ENCODE peak calls at places on chromosomes 4 and X, in five cellular contexts. D is hepatocyte, C is PC-3, H is aorta, F is IMR-90. Z is an unnamed sample.
A peak's percentile ranks its signal among the peaks of the same experiment; 100 is the strongest.

GRCh38 chrX:70196961-70197805 is 19.9 kb downstream of the DGAT2L6 start:
- DNase-seq in C (peak; percentile 88), D (peak; percentile 75), H (peak; percentile 56), F (peak; percentile 40), Z (peak; percentile 25)

GRCh38 chr4:212438-213174 is 88.3 kb downstream of the ZNF718 start:
- DNase-seq in D (no peak), H (peak; percentile 87), C (no peak), F (peak; percentile 71), Z (peak; percentile 82)

GRCh38 chrX:50770702-50771101 is 43.3 kb downstream of the SHROOM4 start:
- DNase-seq in H (no peak), F (no peak), C (no peak), D (peak; percentile 71), Z (no peak)

GRCh38 chr4:81499840-81500239 is 28.1 kb upstream of the RASGEF1B start:
- DNase-seq in H (no peak), F (no peak), C (no peak), D (no peak), Z (no peak)

GRCh38 chr4:89434364-89434988 is 126.9 kb upstream of the GPRIN3 start:
- DNase-seq in F (peak; percentile 35), H (no peak), C (peak; percentile 31), D (peak; percentile 34), Z (no peak)

GRCh38 chr4:98653006-98653405 is 5.4 kb downstream of the TSPAN5 start:
- DNase-seq in D (no peak), H (no peak), F (peak; percentile 80), C (peak; percentile 57), Z (no peak)

GRCh38 chr4:158996669-158997074 is 106.2 kb upstream of the RAPGEF2 start:
- DNase-seq in F (peak; percentile 97), C (peak; percentile 97), H (no peak), D (peak; percentile 34), Z (no peak)

GRCh38 chr4:120769227-120769626 is 153.3 kb downstream of the PRDM5 start:
- DNase-seq in H (no peak), C (no peak), D (peak; percentile 24), F (peak; percentile 96), Z (no peak)

GRCh38 chr4:106201373-106201772 is 114.6 kb downstream of the TBCK start:
- DNase-seq in F (peak; percentile 12), D (peak; percentile 29), H (no peak), C (peak; percentile 33), Z (no peak)

GRCh38 chr4:173217727-173218126 is 49.1 kb downstream of the GALNT7 start:
- DNase-seq in F (peak; percentile 83), D (no peak), C (peak; percentile 76), H (no peak), Z (no peak)

GRCh38 chrX:153302796-153303195 is 18.8 kb downstream of the PNMA6F start:
- DNase-seq in C (no peak), D (no peak), H (no peak), F (no peak), Z (no peak)

GRCh38 chr4:3651267-3651846 is 114.8 kb upstream of the ADRA2C start:
- DNase-seq in C (no peak), D (peak; percentile 28), F (no peak), H (no peak), Z (no peak)

GRCh38 chrX:136055651-136056221 is 70.5 kb downstream of the SLC9A6 start:
- DNase-seq in F (peak; percentile 82), C (peak; percentile 33), D (peak; percentile 14), H (no peak), Z (no peak)

GRCh38 chr4:1351854-1352633 is 5.0 kb downstream of the UVSSA start:
- DNase-seq in D (peak; percentile 91), H (peak; percentile 90), F (peak; percentile 70), C (peak; percentile 87), Z (peak; percentile 90)

GRCh38 chrX:40100141-40100536 is 2.4 kb upstream of the BCOR start:
- DNase-seq in C (peak; percentile 60), H (no peak), D (peak; percentile 57), F (no peak), Z (peak; percentile 56)

GRCh38 chrX:9498236-9498635 is 33.4 kb downstream of the TBL1X start:
- DNase-seq in D (no peak), F (peak; percentile 52), H (no peak), C (no peak), Z (no peak)

GRCh38 chr4:70269674-70270073 is 27.3 kb downstream of the CSN3 start:
- DNase-seq in C (peak; percentile 50), H (no peak), D (peak; percentile 9), F (no peak), Z (no peak)

GRCh38 chr4:163679189-163679588 is 184.7 kb downstream of the TMA16 start:
- DNase-seq in C (peak; percentile 55), F (peak; percentile 48), D (peak; percentile 13), H (no peak), Z (no peak)

GRCh38 chr4:3472411-3473141 is 9.5 kb downstream of the DOK7 start:
- DNase-seq in F (no peak), C (no peak), D (no peak), H (no peak), Z (peak; percentile 96)

GRCh38 chrX:119410027-119410819 is 11.1 kb downstream of the SLC25A43 start:
- DNase-seq in H (peak; percentile 59), C (peak; percentile 90), F (peak; percentile 69), D (peak; percentile 36), Z (peak; percentile 35)

GRCh38 chr4:87823741-87824140 is 9.0 kb upstream of the MEPE start:
- DNase-seq in F (no peak), D (no peak), C (no peak), H (no peak), Z (no peak)

GRCh38 chr4:105471566-105472176 is 2.2 kb downstream of the PPA2 start:
- DNase-seq in F (peak; percentile 79), D (peak; percentile 84), C (peak; percentile 78), H (peak; percentile 70), Z (peak; percentile 64)

GRCh38 chr4:8403981-8404380 is 36.5 kb downstream of the ACOX3 start:
- DNase-seq in H (no peak), C (no peak), D (no peak), F (no peak), Z (no peak)
- H3K36me3 ChIP-seq in H (peaks cover 2% of the 10 kb centered on the region), C (no peaks in the 10 kb centered on the region), D (no peaks in the 10 kb centered on the region), F (peaks cover 25% of the 10 kb centered on the region), Z (no peaks in the 10 kb centered on the region)

GRCh38 chrX:115367455-115367854 is 77.9 kb downstream of the LUZP4 start:
- DNase-seq in D (no peak), F (peak; percentile 56), C (no peak), H (no peak), Z (no peak)
- H3K27ac ChIP-seq in D (peak overlapping the region; percentile 18), F (no peak overlapping the region), C (no peak overlapping the region), H (peak overlapping the region; percentile 33), Z (no peak overlapping the region)

DNA sequence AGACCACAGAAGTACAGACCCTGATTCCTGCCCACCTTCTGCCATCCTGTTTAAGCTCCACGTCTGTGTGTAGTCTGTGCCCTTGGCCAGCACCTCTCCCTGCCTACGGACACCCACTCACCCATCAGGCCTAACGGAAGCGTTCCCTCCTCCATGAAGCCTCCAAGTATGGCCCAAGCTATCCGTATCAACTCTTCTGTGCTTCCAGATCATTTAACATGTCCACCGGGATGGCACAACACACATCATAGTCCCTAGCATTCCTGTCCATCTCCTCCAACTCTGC is 11.7 kb downstream of the WDR1 start:
- DNase-seq in D (no peak), C (no peak), F (no peak), H (no peak), Z (no peak)
- H3K36me3 ChIP-seq in D (no peaks in the 10 kb centered on the region), C (peaks cover 2% of the 10 kb centered on the region), F (peaks cover 74% of the 10 kb centered on the region), H (peaks cover 2% of the 10 kb centered on the region), Z (no peaks in the 10 kb centered on the region)

GRCh38 chrX:76454456-76454927 is 27.0 kb downstream of the MAGEE1 start:
- DNase-seq in H (no peak), D (peak; percentile 20), F (peak; percentile 9), C (peak; percentile 50), Z (no peak)

GRCh38 chrX:76453737-76454406 is 26.4 kb downstream of the MAGEE1 start:
- DNase-seq in F (no peak), D (no peak), C (no peak), H (no peak), Z (no peak)
- H3K27ac ChIP-seq in F (no peak overlapping the region), D (no peak overlapping the region), C (no peak overlapping the region), H (no peak overlapping the region), Z (no peak overlapping the region)